ENCODE peak calls at places on chromosomes 7 and 10, in nine cellular contexts. O, S, V, A, E, T, G, K and X are unnamed samples.

GRCh38 chr7:35036361-35037171 is 719 bp downstream of the DPY19L1 start:
- DNase-seq in O (peak), S (peak), V (peak), A (peak), E (peak), T (peak), G (no peak), K (peak), X (peak)

GRCh38 chr10:51878695-51879094 is 179.3 kb upstream of the CSTF2T start:
- DNase-seq in O (no peak), S (no peak), V (no peak), A (no peak), E (no peak), T (no peak), G (no peak), K (no peak), X (no peak)

GRCh38 chr7:49111706-49112105 is 187.4 kb downstream of the CDC14C start:
- DNase-seq in O (no peak), S (no peak), V (no peak), A (no peak), E (no peak), T (no peak), G (no peak), K (no peak), X (no peak)

GRCh38 chr10:23120001-23120934 is 24.9 kb downstream of the MSRB2 start:
- DNase-seq in O (no peak), S (no peak), V (no peak), A (no peak), E (no peak), T (no peak), G (no peak), K (no peak), X (no peak)

GRCh38 chr10:125840955-125841354 is 17.6 kb downstream of the BCCIP start:
- DNase-seq in O (no peak), S (no peak), V (no peak), A (no peak), E (no peak), T (no peak), G (no peak), K (no peak), X (no peak)

GRCh38 chr7:111835066-111835465 is 272.8 kb upstream of the IMMP2L start:
- DNase-seq in O (no peak), S (no peak), V (no peak), A (no peak), E (no peak), T (no peak), G (no peak), K (no peak), X (no peak)

GRCh38 chr10:15526754-15527153 is 155.7 kb upstream of the FAM171A1 start:
- DNase-seq in O (no peak), S (no peak), V (no peak), A (no peak), E (no peak), T (no peak), G (no peak), K (no peak), X (no peak)

GRCh38 chr7:77422500-77422899 is 6.4 kb upstream of the GSAP start:
- DNase-seq in O (no peak), S (no peak), V (no peak), A (no peak), E (no peak), T (no peak), G (no peak), K (no peak), X (no peak)

GRCh38 chr10:100391163-100392002 is 44.4 kb downstream of the SCD start:
- DNase-seq in O (no peak), S (no peak), V (no peak), A (no peak), E (no peak), T (no peak), G (no peak), K (no peak), X (no peak)

GRCh38 chr7:141674201-141674671 is 27.7 kb downstream of the DENND11 start:
- DNase-seq in O (no peak), S (no peak), V (no peak), A (peak), E (no peak), T (no peak), G (no peak), K (no peak), X (no peak)

GRCh38 chr10:88286030-88286429 is 297.1 kb downstream of the RNLS start:
- DNase-seq in O (no peak), S (no peak), V (no peak), A (no peak), E (no peak), T (no peak), G (no peak), K (no peak), X (no peak)

GRCh38 chr7:71334541-71334940 is 202.6 kb downstream of the GALNT17 start:
- DNase-seq in O (no peak), S (no peak), V (no peak), A (no peak), E (no peak), T (no peak), G (no peak), K (no peak), X (no peak)

GRCh38 chr10:3226960-3227724 is 54.6 kb upstream of the PITRM1 start:
- DNase-seq in O (no peak), S (no peak), V (no peak), A (no peak), E (peak), T (no peak), G (peak), K (no peak), X (no peak)

GRCh38 chr7:2607913-2608899 is 23.6 kb upstream of the TTYH3 start:
- DNase-seq in O (no peak), S (no peak), V (no peak), A (no peak), E (no peak), T (no peak), G (no peak), K (no peak), X (no peak)

GRCh38 chr10:76736392-76736791 is 901.2 kb downstream of the KCNMA1 start:
- DNase-seq in O (no peak), S (no peak), V (no peak), A (no peak), E (no peak), T (no peak), G (no peak), K (no peak), X (no peak)

GRCh38 chr7:149261321-149261828 is 621 bp upstream of the ZNF783 start:
- DNase-seq in O (no peak), S (no peak), V (no peak), A (no peak), E (no peak), T (no peak), G (no peak), K (no peak), X (no peak)

GRCh38 chr7:73382938-73383503 is 50.6 kb upstream of the FZD9 start:
- DNase-seq in O (no peak), S (no peak), V (no peak), A (no peak), E (no peak), T (no peak), G (no peak), K (no peak), X (no peak)

GRCh38 chr7:50351267-50351666 is 46.8 kb downstream of the IKZF1 start:
- DNase-seq in O (no peak), S (no peak), V (no peak), A (no peak), E (no peak), T (no peak), G (no peak), K (no peak), X (no peak)

GRCh38 chr7:129149546-129149945 is 5.0 kb downstream of the TSPAN33 start:
- DNase-seq in O (no peak), S (no peak), V (no peak), A (no peak), E (no peak), T (no peak), G (no peak), K (no peak), X (no peak)

GRCh38 chr10:13987472-13987871 is 343.3 kb downstream of the FRMD4A start:
- DNase-seq in O (no peak), S (no peak), V (no peak), A (no peak), E (no peak), T (no peak), G (no peak), K (no peak), X (no peak)

GRCh38 chr7:146656988-146657387 is 540.4 kb downstream of the CNTNAP2 start:
- DNase-seq in O (no peak), S (no peak), V (no peak), A (no peak), E (no peak), T (no peak), G (no peak), K (no peak), X (no peak)

GRCh38 chr10:24360286-24361127 is 151.6 kb downstream of the KIAA1217 start:
- DNase-seq in O (peak), S (no peak), V (peak), A (peak), E (peak), T (peak), G (peak), K (peak), X (peak)

GRCh38 chr10:73717564-73717963 is 19.7 kb upstream of the AGAP5 start:
- DNase-seq in O (no peak), S (no peak), V (no peak), A (no peak), E (no peak), T (no peak), G (no peak), K (no peak), X (no peak)

GRCh38 chr10:62038609-62039190 is 137.2 kb downstream of the ARID5B start:
- DNase-seq in O (peak), S (no peak), V (peak), A (peak), E (peak), T (peak), G (peak), K (peak), X (peak)

GRCh38 chr7:117830422-117830954 is 42.8 kb downstream of the CTTNBP2 start:
- DNase-seq in O (no peak), S (no peak), V (peak), A (no peak), E (no peak), T (peak), G (no peak), K (peak), X (peak)

DNA sequence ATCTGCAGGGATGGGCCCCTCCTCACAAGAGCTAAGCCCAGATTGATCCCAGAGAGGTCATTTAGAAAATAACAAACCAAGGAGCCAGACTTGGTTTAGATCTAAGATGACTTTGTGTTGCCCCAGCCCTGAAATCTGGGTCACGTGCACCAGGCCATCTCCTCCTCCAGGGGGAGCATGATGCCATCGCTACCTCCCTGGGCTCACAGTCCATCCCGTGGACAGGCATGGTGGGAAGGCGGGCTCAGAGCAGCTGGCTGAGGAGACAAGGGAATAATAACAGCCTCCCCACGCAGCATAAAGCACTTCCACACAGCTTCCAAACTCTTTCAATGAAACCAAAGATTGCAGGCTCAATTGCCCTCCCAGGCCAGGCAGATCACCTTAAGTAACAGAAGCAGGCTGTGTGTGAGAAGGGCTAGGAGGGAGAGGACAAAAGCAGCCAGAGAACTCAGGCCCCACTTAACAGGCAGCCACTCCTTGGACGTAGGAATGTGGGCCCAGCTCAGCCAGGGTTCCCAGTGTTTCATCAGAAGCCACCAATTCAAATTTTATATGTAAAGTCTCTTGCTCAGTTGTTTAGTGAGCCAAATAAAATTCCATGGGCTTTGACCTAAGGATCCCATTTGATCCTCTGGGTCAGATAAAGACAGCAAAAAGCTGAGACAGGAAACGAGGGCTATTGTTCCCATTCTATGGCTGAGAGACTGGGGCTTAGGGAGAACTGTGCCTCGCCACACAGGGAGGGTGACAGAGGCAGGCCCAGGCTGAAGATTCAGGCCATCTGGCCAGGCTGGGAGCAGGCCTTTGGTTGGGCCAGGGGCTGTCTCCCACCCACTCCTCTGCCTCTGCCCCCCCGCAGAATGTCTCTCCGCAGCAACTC is 100.2 kb downstream of the COL13A1 start:
- DNase-seq in O (peak), S (no peak), V (peak), A (no peak), E (peak), T (peak), G (peak), K (peak), X (peak)
- TF ChIP-seq CTCF in O (no peak), S (peak), V (peak), A (peak), E (peak), T (peak), G (peak), K (peak), X (peak)

DNA sequence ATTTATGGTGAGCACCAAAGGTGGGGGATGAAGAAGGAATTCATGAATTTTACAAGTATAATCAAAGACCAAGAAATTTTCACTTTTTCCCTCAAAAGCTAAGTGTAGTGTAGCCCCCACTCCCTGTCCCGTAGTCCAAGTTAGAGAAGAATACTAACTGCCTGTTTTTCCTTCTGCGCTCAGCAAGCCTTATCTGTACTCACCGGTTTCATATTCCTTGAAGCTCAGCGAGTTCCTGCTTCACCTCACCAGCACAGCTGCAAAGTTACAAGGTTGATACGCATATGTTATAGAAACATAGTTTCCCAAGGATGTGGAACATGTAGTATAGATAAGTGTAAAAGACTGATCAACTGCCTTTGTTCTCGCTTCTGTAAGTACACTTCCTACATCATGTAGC is 16.0 kb upstream of the ZNF33B start:
- DNase-seq in O (no peak), S (no peak), V (no peak), A (no peak), E (no peak), T (no peak), G (no peak), K (peak), X (no peak)
- TF ChIP-seq POLR2A in O (no peak), S (no peak), V (no peak), A (no peak), E (no peak), T (no peak), G (no peak), K (no peak), X (no peak)

GRCh38 chr7:29945259-29945809 is 44.3 kb downstream of the SCRN1 start:
- DNase-seq in O (no peak), S (no peak), V (no peak), A (no peak), E (no peak), T (no peak), G (no peak), K (no peak), X (no peak)
- TF ChIP-seq CTCF in O (no peak), S (no peak), V (no peak), A (no peak), E (no peak), T (no peak), G (no peak), K (no peak), X (no peak)

GRCh38 chr7:92645114-92645497 is 54.9 kb upstream of the FAM133B start:
- DNase-seq in O (no peak), S (no peak), V (no peak), A (no peak), E (no peak), T (no peak), G (no peak), K (no peak), X (no peak)
- TF ChIP-seq POLR2A in O (no peak), S (no peak), V (no peak), A (no peak), E (no peak), T (no peak), G (no peak), K (no peak), X (no peak)

DNA sequence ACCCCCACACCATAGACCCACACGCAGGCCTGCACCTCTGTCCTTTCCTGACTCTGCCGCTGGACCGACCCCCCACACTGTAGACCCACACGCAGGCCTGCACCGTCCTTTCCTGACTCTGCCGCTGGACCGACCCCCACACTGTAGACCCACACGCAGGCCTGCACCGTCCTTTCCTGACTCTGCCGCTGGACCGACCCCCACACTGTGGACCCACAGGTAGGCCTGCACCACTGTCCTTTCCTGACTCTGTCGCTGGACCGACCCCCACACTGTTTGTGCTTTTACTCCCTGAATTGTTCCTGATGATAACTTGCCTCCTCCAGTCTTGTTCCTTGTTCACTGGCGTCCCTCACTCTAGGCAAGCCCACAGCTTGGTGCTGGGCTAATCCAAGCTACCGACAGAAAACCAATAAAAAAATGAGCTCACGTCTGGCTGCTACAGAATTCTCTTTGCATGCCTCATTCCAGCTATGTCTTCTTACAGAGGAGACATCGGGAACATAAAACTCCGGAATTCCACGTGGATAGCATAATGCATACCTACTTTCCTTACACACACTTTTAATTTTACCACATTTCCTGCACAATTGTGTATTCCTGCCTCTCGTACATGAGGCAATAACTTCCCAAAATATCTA is 494.3 kb downstream of the PTPRN2 start:
- DNase-seq in O (peak), S (no peak), V (no peak), A (no peak), E (no peak), T (no peak), G (no peak), K (no peak), X (no peak)
- TF ChIP-seq CTCF in O (no peak), S (no peak), V (no peak), A (no peak), E (no peak), T (no peak), G (no peak), K (no peak), X (no peak)